ENCODE peak calls at places on chromosomes 13 and 19, in eight cellular contexts. H, P, Y, D, K, W, I and F are unnamed samples. For H3K9me3, the result is how much of the 10 kb centered on the place peaks cover.

GRCh38 chr19:45306522-45307027 is 16.1 kb downstream of the CKM start:
- DNase-seq in H (no peak), P (no peak), Y (no peak), D (no peak), K (no peak), W (no peak), I (no peak), F (no peak)

GRCh38 chr13:32427852-32428580 is at the start of gene N4BP2L1:
- DNase-seq in H (peak), P (peak), Y (peak), D (peak), K (peak), W (peak), I (peak), F (peak)

GRCh38 chr13:25253702-25254101 is 33.6 kb downstream of the MTMR6 start:
- DNase-seq in H (no peak), P (no peak), Y (no peak), D (no peak), K (no peak), W (peak), I (no peak), F (no peak)

GRCh38 chr13:99845136-99845874 is 126.3 kb downstream of the ZIC5 start:
- DNase-seq in H (no peak), P (no peak), Y (no peak), D (no peak), K (no peak), W (no peak), I (no peak), F (no peak)

GRCh38 chr19:56838930-56839664 is 1.4 kb downstream of the PEG3 start:
- DNase-seq in H (peak), P (peak), Y (peak), D (no peak), K (no peak), W (peak), I (no peak), F (no peak)

GRCh38 chr13:60164490-60164889 is 762 bp upstream of the DIAPH3 start:
- DNase-seq in H (no peak), P (no peak), Y (no peak), D (no peak), K (no peak), W (peak), I (peak), F (no peak)

GRCh38 chr19:44848036-44848804 is 2.1 kb downstream of the NECTIN2 start:
- DNase-seq in H (no peak), P (no peak), Y (peak), D (no peak), K (peak), W (peak), I (peak), F (no peak)

GRCh38 chr13:100625447-100625846 is 36.9 kb upstream of the GGACT start:
- DNase-seq in H (no peak), P (no peak), Y (no peak), D (no peak), K (no peak), W (no peak), I (no peak), F (no peak)

GRCh38 chr19:35645680-35646511 is 2.2 kb upstream of the COX6B1 start:
- DNase-seq in H (no peak), P (no peak), Y (no peak), D (no peak), K (no peak), W (no peak), I (no peak), F (no peak)

GRCh38 chr19:3949997-3950859 is 17.4 kb downstream of the NMRK2 start:
- DNase-seq in H (no peak), P (no peak), Y (no peak), D (no peak), K (no peak), W (no peak), I (no peak), F (no peak)

GRCh38 chr13:101144808-101145419 is 271.4 kb downstream of the NALCN start:
- DNase-seq in H (no peak), P (no peak), Y (no peak), D (no peak), K (peak), W (peak), I (peak), F (no peak)

GRCh38 chr19:402786-403185 is 6.2 kb downstream of the C2CD4C start:
- DNase-seq in H (no peak), P (no peak), Y (no peak), D (no peak), K (no peak), W (no peak), I (no peak), F (no peak)

GRCh38 chr19:50331187-50332013 is 2.2 kb upstream of the KCNC3 start:
- DNase-seq in H (no peak), P (no peak), Y (no peak), D (no peak), K (no peak), W (no peak), I (peak), F (no peak)

GRCh38 chr19:49488046-49488862 is 846 bp downstream of the RPL13A start:
- DNase-seq in H (no peak), P (no peak), Y (no peak), D (no peak), K (peak), W (peak), I (peak), F (no peak)

GRCh38 chr13:109516196-109516595 is 270.2 kb downstream of the IRS2 start:
- DNase-seq in H (no peak), P (no peak), Y (no peak), D (no peak), K (no peak), W (no peak), I (no peak), F (no peak)
- H3K27ac ChIP-seq in H (no peak), P (no peak), Y (no peak), D (no peak), K (no peak), W (no peak), I (no peak), F (no peak)

GRCh38 chr19:37564624-37565369 is 29.8 kb downstream of the ZNF571 start:
- DNase-seq in H (no peak), P (no peak), Y (no peak), D (no peak), K (no peak), W (no peak), I (no peak), F (no peak)
- H3K9me3 ChIP-seq in H (under half), P (under half), Y (under half), D (half or more), K (half or more), W (half or more), I (half or more), F (under half)

GRCh38 chr13:97982286-97982685 is 28.8 kb downstream of the IPO5 start:
- DNase-seq in H (no peak), P (no peak), Y (no peak), D (no peak), K (no peak), W (peak), I (no peak), F (no peak)
- H3K27ac ChIP-seq in H (no peak), P (no peak), Y (no peak), D (no peak), K (no peak), W (peak), I (no peak), F (no peak)

GRCh38 chr13:55199132-55199531 is 1941.6 kb upstream of the PRR20A start:
- DNase-seq in H (no peak), P (no peak), Y (no peak), D (no peak), K (peak), W (no peak), I (peak), F (no peak)
- H3K9me3 ChIP-seq in H (under half), P (under half), Y (under half), D (under half), K (under half), W (under half), I (under half), F (under half)

DNA sequence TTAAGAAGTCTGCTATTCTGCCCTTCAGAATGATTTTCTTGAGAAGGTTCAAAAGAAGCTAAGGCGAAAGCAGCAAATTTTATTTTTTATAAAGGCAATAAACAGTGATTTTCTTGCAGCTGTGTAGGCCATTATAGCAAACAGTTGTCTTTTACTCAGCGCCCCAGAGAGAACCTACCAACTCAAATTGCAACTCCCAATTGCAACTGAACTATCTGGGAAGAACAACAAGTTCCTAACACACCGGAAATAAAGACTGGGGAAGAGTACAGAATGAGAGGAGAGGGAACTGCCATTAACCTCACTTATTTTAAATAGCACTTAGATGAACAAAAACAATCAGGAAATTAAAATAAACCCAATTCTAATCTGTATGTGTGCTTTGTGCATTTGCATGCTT is 171.2 kb downstream of the KCTD12 start:
- DNase-seq in H (no peak), P (no peak), Y (no peak), D (no peak), K (no peak), W (no peak), I (no peak), F (no peak)
- H3K27ac ChIP-seq in H (peak), P (no peak), Y (peak), D (no peak), K (no peak), W (no peak), I (no peak), F (no peak)

GRCh38 chr13:81987159-81987558 is 1646.2 kb upstream of the SPRY2 start:
- DNase-seq in H (no peak), P (no peak), Y (no peak), D (no peak), K (peak), W (no peak), I (peak), F (no peak)
- H3K9me3 ChIP-seq in H (under half), P (under half), Y (under half), D (under half), K (under half), W (under half), I (under half), F (under half)